ENCODE peak calls at places on chromosome 13, in eight cellular contexts. Z is uterus; X is substantia nigra; Y is endothelial cell of umbilical vein; M is suprapubic skin; K is CD4-positive, CD25-positive, alpha-beta regulatory T cell; R is fibroblast of lung; G is foreskin keratinocyte. O is an unnamed sample.

GRCh38 chr13:80040219-80040976 is 300.5 kb downstream of the SPRY2 start:
- DNase-seq in M (no peak), G (peak; percentile 99), Z (no peak), Y (peak; percentile 91), K (no peak), X (no peak), R (peak; percentile 100), O (no peak)

GRCh38 chr13:45950343-45950995 is 98.9 kb upstream of the SIAH3 start:
- DNase-seq in Y (no peak), X (no peak), M (no peak), R (peak; percentile 6), Z (no peak), G (no peak), K (no peak), O (no peak)

GRCh38 chr13:31749929-31750328 is 10.6 kb downstream of the RXFP2 start:
- DNase-seq in R (peak; percentile 92), K (no peak), G (peak; percentile 57), Y (peak; percentile 20), M (no peak), X (no peak), Z (no peak), O (no peak)

GRCh38 chr13:25453966-25454365 is 82.2 kb downstream of the ATP8A2 start:
- DNase-seq in K (no peak), X (no peak), G (no peak), Z (no peak), Y (no peak), R (no peak), M (no peak), O (no peak)

GRCh38 chr13:48653074-48654054 is at the start of gene CYSLTR2:
- DNase-seq in G (no peak), X (no peak), R (peak; percentile 62), Y (peak; percentile 50), K (peak; percentile 81), M (no peak), Z (no peak), O (peak; percentile 77)

GRCh38 chr13:76974618-76974975 is 17.3 kb upstream of the CLN5 start:
- DNase-seq in X (no peak), R (no peak), Y (no peak), K (no peak), G (no peak), Z (no peak), M (no peak), O (no peak)

GRCh38 chr13:110818747-110819146 is 96.1 kb downstream of the ANKRD10 start:
- DNase-seq in X (no peak), Y (no peak), R (no peak), K (no peak), Z (no peak), G (no peak), M (no peak), O (no peak)

GRCh38 chr13:99506632-99507031 is 5.4 kb downstream of the TM9SF2 start:
- DNase-seq in Z (no peak), G (no peak), R (no peak), X (no peak), K (no peak), M (no peak), Y (no peak), O (no peak)

GRCh38 chr13:69274231-69274630 is 833.4 kb upstream of the ATXN8OS start:
- DNase-seq in Y (no peak), K (no peak), M (no peak), R (no peak), G (no peak), X (no peak), Z (no peak), O (no peak)

GRCh38 chr13:91627952-91628739 is 229.7 kb downstream of the GPC5 start:
- DNase-seq in M (no peak), K (no peak), X (no peak), Y (no peak), G (no peak), R (no peak), Z (no peak), O (no peak)

GRCh38 chr13:90968510-90968909 is 379.0 kb upstream of the MIR17HG start:
- DNase-seq in Y (no peak), X (no peak), M (no peak), K (no peak), Z (no peak), R (peak; percentile 7), G (no peak), O (no peak)

DNA sequence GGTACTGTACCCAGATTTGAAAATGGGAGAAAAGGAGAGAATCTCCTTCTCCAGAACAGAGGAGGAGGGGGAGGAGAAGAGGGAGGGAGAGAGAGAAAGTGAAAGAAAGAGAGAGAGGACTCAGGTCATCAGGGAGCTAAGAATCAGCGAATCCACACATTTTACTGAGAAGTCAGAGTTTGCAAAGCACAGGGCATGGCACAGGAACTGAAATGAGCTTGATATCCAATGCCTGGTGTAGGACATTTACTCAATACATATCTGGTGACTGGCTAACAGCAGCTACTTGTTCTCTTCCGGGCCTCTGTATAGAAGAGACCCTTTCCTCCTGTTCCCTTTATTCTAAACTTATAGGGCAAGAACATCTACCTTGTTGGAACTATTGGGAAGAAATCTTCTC is 375.1 kb downstream of the KLF5 start:
- DNase-seq in M (no peak), R (no peak), Y (no peak), Z (no peak), X (no peak), G (peak; percentile 32), K (no peak), O (no peak)
- H3K27ac ChIP-seq in M (peak overlapping the region; percentile 55), R (no peak overlapping the region), Y (no peak overlapping the region), Z (no peak overlapping the region), X (no peak overlapping the region), G (peak overlapping the region; percentile 84), K (no peak overlapping the region), O (no peak overlapping the region)

DNA sequence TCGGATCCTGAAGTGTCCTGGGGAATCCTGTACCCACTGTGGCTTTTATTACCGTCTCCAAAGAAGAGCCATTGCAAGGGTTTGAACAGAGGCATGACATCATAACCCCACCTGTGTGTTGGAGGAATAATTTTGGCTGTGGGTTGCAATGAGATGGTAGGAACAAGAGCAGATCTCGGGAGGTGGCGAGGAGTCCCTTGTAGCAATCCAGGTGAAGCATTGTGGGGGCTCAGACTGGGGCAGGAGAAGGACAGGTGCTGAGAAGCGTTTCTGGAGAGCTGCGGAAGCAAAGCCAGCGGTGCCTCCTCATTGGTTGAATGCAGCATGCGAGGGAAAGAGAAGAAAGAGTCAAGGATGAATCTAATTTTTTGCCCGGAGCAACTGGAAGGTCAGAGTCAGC is 382.4 kb downstream of the EFNB2 start:
- DNase-seq in R (no peak), X (no peak), G (no peak), M (no peak), Y (no peak), K (no peak), Z (no peak), O (no peak)
- H3K27ac ChIP-seq in R (no peak overlapping the region), X (no peak overlapping the region), G (peak overlapping the region; percentile 96), M (no peak overlapping the region), Y (no peak overlapping the region), K (no peak overlapping the region), Z (no peak overlapping the region), O (no peak overlapping the region)

DNA sequence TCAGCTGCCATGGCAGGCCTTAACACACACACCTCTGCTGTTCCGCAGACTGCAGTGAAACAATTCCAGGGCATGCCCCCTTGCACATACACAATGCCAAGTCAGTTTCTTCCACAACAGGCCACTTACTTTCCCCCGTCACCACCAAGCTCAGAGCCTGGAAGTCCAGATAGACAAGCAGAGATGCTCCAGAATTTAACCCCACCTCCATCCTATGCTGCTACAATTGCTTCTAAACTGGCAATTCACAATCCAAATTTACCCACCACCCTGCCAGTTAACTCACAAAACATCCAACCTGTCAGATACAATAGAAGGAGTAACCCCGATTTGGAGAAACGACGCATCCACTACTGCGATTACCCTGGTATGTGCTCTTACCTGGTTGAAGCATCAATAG is 3.6 kb downstream of the KLF5 start:
- DNase-seq in M (no peak), X (no peak), Y (no peak), Z (no peak), K (no peak), R (no peak), G (no peak), O (no peak)
- H3K27ac ChIP-seq in M (peak overlapping the region; percentile 95), X (no peak overlapping the region), Y (no peak overlapping the region), Z (no peak overlapping the region), K (no peak overlapping the region), R (no peak overlapping the region), G (peak overlapping the region; percentile 91), O (no peak overlapping the region)

GRCh38 chr13:50584856-50585580 is 258.5 kb downstream of the DLEU7 start:
- DNase-seq in Z (no peak), Y (no peak), X (no peak), M (no peak), K (no peak), G (no peak), R (no peak), O (no peak)

GRCh38 chr13:50581586-50582196 is 261.8 kb downstream of the DLEU7 start:
- DNase-seq in Y (no peak), G (no peak), Z (no peak), R (no peak), K (no peak), M (no peak), X (no peak), O (no peak)

GRCh38 chr13:50576156-50576555 is 267.3 kb downstream of the DLEU7 start:
- DNase-seq in G (no peak), X (no peak), Y (no peak), M (no peak), Z (no peak), K (no peak), R (no peak), O (no peak)

GRCh38 chr13:50577806-50578205 is 265.7 kb downstream of the DLEU7 start:
- DNase-seq in R (no peak), Y (no peak), K (no peak), G (no peak), Z (no peak), M (no peak), X (no peak), O (no peak)

DNA sequence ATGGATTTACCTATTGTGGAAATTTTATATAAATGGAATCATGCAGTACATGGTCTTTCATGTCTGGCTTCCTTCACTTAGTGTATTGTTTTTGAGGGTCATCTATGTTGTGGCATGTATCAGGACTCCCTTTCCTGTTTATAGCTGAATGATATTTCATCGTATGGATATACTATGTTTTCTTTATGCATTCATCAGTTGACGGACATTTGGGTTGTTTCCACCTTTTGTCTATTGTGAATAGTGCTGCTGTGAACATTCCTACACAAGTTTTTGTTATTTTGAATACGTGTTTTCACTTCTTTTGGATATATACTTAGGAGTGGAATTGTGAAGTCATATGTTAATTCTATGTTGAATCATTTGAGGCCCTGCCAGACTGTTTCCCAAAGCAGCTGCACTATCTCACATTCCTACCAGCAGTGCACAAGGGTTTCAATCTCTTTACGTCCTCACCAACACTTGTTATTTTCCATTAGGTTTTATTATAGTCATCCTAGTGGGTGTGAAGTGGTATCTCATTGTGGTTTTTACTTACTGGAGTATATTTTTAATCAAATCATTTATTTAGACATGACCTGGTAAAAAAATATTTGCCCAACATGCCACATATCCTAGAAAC is 262.7 kb downstream of the DLEU7 start:
- DNase-seq in M (no peak), Z (no peak), R (peak; percentile 98), X (no peak), G (peak; percentile 20), Y (peak; percentile 38), K (no peak), O (no peak)
- H3K27ac ChIP-seq in M (no peak overlapping the region), Z (peak overlapping the region; percentile 15), R (no peak overlapping the region), X (no peak overlapping the region), G (no peak overlapping the region), Y (no peak overlapping the region), K (no peak overlapping the region), O (no peak overlapping the region)

O was measured in CD8-positive, alpha-beta memory T cell.